ENCODE peak calls at places on chromosomes 11 and 22, in four cellular contexts. X is MCF 10A, A is HFF-Myc, R is tibial nerve. V is an unnamed sample.

GRCh38 chr11:126510621-126511370 is 155.3 kb downstream of the ST3GAL4 start:
- DNase-seq in X (no peak), A (no peak), R (no peak), V (no peak)

GRCh38 chr11:19774817-19775600 is 62.4 kb downstream of the NAV2 start:
- DNase-seq in X (no peak), A (no peak), R (no peak), V (no peak)

GRCh38 chr11:107928046-107928766 is at the start of gene RAB39A:
- DNase-seq in X (peak), A (peak), R (peak), V (peak)

GRCh38 chr11:16891170-16891569 is 123.0 kb downstream of the PLEKHA7 start:
- DNase-seq in X (no peak), A (no peak), R (no peak), V (no peak)

GRCh38 chr11:93510196-93510898 is 32.8 kb downstream of the SMCO4 start:
- DNase-seq in X (no peak), A (no peak), R (no peak), V (no peak)

GRCh38 chr11:112773256-112773655 is 188.0 kb upstream of the NCAM1 start:
- DNase-seq in X (no peak), A (no peak), R (no peak), V (no peak)

GRCh38 chr11:6658647-6659046 is 3.0 kb upstream of the DCHS1 start:
- DNase-seq in X (no peak), A (no peak), R (no peak), V (no peak)

GRCh38 chr11:23181022-23181807 is 320.9 kb upstream of the CCDC179 start:
- DNase-seq in X (no peak), A (no peak), R (no peak), V (no peak)

GRCh38 chr11:110921742-110922200 is 209.5 kb upstream of the ARHGAP20 start:
- DNase-seq in X (peak), A (no peak), R (no peak), V (peak)

GRCh38 chr22:37502342-37503182 is 16.4 kb upstream of the MFNG start:
- DNase-seq in X (peak), A (no peak), R (no peak), V (no peak)

GRCh38 chr11:118610773-118611432 is 3.5 kb downstream of the PHLDB1 start:
- DNase-seq in X (peak), A (no peak), R (peak), V (peak)

GRCh38 chr22:43587574-43587973 is 175.8 kb downstream of the MPPED1 start:
- DNase-seq in X (peak), A (no peak), R (no peak), V (peak)

GRCh38 chr11:117792241-117792640 is 4.8 kb downstream of the DSCAML1 start:
- DNase-seq in X (no peak), A (no peak), R (no peak), V (no peak)

GRCh38 chr22:39245130-39246039 is 603 bp upstream of the PDGFB start:
- DNase-seq in X (no peak), A (no peak), R (no peak), V (no peak)

GRCh38 chr11:6576471-6577373 is 26.7 kb downstream of the RRP8 start:
- DNase-seq in X (peak), A (peak), R (no peak), V (no peak)

GRCh38 chr11:120344302-120345004 is 8.2 kb downstream of the ARHGEF12 start:
- DNase-seq in X (peak), A (no peak), R (no peak), V (peak)

GRCh38 chr11:120645639-120646038 is 134.1 kb downstream of the GRIK4 start:
- DNase-seq in X (no peak), A (no peak), R (no peak), V (no peak)

GRCh38 chr11:110147965-110148709 is 54.9 kb downstream of the ZC3H12C start:
- DNase-seq in X (peak), A (no peak), R (no peak), V (peak)

GRCh38 chr11:10443152-10443551 is 11.9 kb upstream of the AMPD3 start:
- DNase-seq in X (no peak), A (no peak), R (no peak), V (peak)

GRCh38 chr11:128598096-128598495 is 10.7 kb upstream of the ETS1 start:
- DNase-seq in X (no peak), A (no peak), R (no peak), V (no peak)

GRCh38 chr22:46737976-46738641 is at the start of gene CERK:
- DNase-seq in X (peak), A (no peak), R (peak), V (no peak)

GRCh38 chr22:25095869-25096268 is 103.8 kb upstream of the CRYBB3 start:
- DNase-seq in X (no peak), A (no peak), R (no peak), V (no peak)

GRCh38 chr22:38766076-38766777 is 10.4 kb upstream of the SUN2 start:
- DNase-seq in X (peak), A (peak), R (peak), V (peak)

GRCh38 chr11:2270322-2271076 is at the start of gene ASCL2:
- DNase-seq in X (no peak), A (no peak), R (no peak), V (no peak)

GRCh38 chr11:134738581-134738980 is 326.5 kb upstream of the B3GAT1 start:
- DNase-seq in X (no peak), A (no peak), R (no peak), V (no peak)

GRCh38 chr22:43013355-43014061 is 1.4 kb downstream of the PACSIN2 start:
- DNase-seq in X (no peak), A (no peak), R (no peak), V (no peak)

GRCh38 chr11:132920391-132921095 is 611.8 kb downstream of the OPCML start:
- DNase-seq in X (no peak), A (no peak), R (no peak), V (no peak)

GRCh38 chr11:112830255-112830654 is 131.0 kb upstream of the NCAM1 start:
- DNase-seq in X (no peak), A (no peak), R (no peak), V (no peak)

GRCh38 chr11:86040919-86041318 is 28.0 kb downstream of the PICALM start:
- DNase-seq in X (no peak), A (no peak), R (no peak), V (no peak)

GRCh38 chr22:23243006-23243573 is 62.8 kb downstream of the BCR start:
- DNase-seq in X (no peak), A (no peak), R (no peak), V (no peak)

GRCh38 chr11:95790933-95791247 is 592 bp downstream of the CEP57 start:
- DNase-seq in X (peak), A (peak), R (peak), V (peak)

GRCh38 chr11:30914143-30914762 is 328.1 kb upstream of the MPPED2 start:
- DNase-seq in X (peak), A (no peak), R (peak), V (peak)

GRCh38 chr11:17494019-17494418 is 17.4 kb upstream of the ABCC8 start:
- DNase-seq in X (no peak), A (no peak), R (no peak), V (no peak)

GRCh38 chr11:69840371-69841169 is 21.4 kb upstream of the FGF3 start:
- DNase-seq in X (peak), A (no peak), R (no peak), V (peak)

GRCh38 chr11:118907051-118907748 is 18.5 kb downstream of the BCL9L start:
- DNase-seq in X (peak), A (no peak), R (peak), V (peak)

GRCh38 chr11:9535189-9535781 is 38.2 kb upstream of the WEE1 start:
- DNase-seq in X (peak), A (peak), R (peak), V (peak)

GRCh38 chr22:24578355-24579241 is 14.3 kb downstream of the LRRC75B start:
- DNase-seq in X (no peak), A (no peak), R (no peak), V (peak)

GRCh38 chr11:35232961-35233360 is 94.0 kb downstream of the CD44 start:
- DNase-seq in X (no peak), A (no peak), R (no peak), V (peak)
- TF ChIP-seq CTCF in X (no peak), A (no peak), R (no peak), V (no peak)

GRCh38 chr11:131889760-131890620 is 519.6 kb downstream of the NTM start:
- DNase-seq in X (no peak), A (no peak), R (no peak), V (no peak)
- TF ChIP-seq CTCF in X (no peak), A (no peak), R (no peak), V (no peak)

GRCh38 chr22:19868333-19868732 is 13.7 kb upstream of the GNB1L start:
- DNase-seq in X (no peak), A (no peak), R (no peak), V (no peak)
- TF ChIP-seq CTCF in X (no peak), A (no peak), R (no peak), V (peak)

DNA sequence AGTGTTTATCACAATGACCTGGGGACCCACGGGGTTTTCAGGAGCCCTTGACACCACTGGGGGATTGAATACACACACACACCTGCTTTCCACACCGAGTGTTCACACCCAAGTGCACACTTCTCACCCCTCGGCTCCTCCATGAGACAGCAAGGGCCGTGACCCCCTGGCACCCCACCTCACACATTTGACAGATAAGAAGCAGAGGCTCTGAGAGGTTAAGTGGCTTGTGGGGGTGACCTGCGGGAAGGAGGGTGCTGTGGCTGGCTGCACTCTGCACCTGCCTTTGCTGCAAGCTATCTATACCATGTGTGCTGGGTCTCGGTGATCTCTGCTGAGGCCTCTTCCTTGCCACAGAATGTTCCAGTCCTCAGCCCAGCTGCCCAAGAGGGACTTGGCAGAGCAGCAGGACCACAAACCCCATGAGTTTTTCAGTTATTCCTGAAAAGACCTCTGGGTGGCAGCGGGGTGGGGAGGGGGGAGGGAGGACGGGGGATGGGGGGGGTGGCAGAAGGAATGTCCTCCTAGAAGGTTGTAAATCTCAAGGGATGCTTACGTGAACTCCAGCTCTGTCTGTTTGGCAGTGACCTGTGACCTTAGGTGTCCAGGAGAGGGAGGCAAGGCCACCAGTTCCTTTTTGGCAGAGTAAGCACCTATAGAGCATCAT is 47.9 kb upstream of the RFPL3 start:
- DNase-seq in X (no peak), A (no peak), R (no peak), V (no peak)
- TF ChIP-seq CTCF in X (no peak), A (no peak), R (no peak), V (no peak)

DNA sequence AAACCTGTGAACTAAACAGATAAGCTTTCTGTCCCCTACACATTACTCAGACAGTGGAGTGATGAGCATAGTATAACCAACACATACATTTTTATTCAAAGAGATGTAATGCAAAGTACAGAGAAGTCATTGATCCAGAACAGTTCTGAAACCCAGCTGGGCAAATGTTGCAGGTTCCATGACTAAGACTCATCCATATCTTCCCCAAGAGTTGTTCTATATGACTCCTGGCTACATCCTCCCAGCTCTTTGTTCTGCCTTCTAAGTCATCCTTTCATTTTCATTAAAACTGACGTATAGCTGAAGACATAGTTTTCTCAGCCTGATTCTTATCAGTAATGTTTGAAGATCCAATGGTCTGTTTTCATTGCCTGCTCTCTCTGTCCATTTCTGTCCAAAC is 47.3 kb downstream of the PLAAT5 start:
- DNase-seq in X (no peak), A (no peak), R (no peak), V (no peak)
- TF ChIP-seq CTCF in X (no peak), A (no peak), R (no peak), V (no peak)

GRCh38 chr11:14520086-14520901 is at the start of gene PSMA1:
- DNase-seq in X (peak), A (peak), R (peak), V (peak)
- TF ChIP-seq CTCF in X (no peak), A (peak), R (peak), V (peak)

DNA sequence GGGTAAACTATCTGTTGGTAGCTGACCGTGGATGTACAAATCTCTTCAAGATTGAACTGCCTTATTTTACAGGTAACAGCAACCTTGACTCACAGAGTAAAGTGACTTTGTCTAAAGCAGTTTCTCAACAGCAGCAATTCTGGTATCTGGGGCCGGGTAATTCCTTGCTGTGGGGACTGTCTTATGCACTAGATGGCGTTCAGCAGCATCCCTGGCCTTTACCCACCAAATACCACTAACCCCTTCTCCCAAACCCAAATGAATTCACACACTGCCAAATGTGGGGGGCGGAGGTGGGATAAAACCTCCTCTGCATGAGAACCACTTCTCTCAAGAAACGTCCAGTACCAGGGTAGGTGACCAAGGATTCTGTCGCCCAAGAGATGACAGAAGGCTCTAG is 1.7 kb upstream of the INCENP start:
- DNase-seq in X (no peak), A (no peak), R (no peak), V (peak)
- TF ChIP-seq CTCF in X (no peak), A (no peak), R (no peak), V (no peak)

GRCh38 chr11:36090351-36091245 is 146.7 kb downstream of the LDLRAD3 start:
- DNase-seq in X (no peak), A (no peak), R (no peak), V (no peak)
- TF ChIP-seq CTCF in X (no peak), A (no peak), R (no peak), V (no peak)

GRCh38 chr11:58629857-58630256 is 7.4 kb downstream of the CNTF start:
- DNase-seq in X (peak), A (no peak), R (peak), V (peak)
- TF ChIP-seq CTCF in X (peak), A (peak), R (peak), V (peak)

GRCh38 chr22:29998627-29999026 is 81.6 kb upstream of the HORMAD2 start:
- DNase-seq in X (no peak), A (no peak), R (no peak), V (no peak)
- TF ChIP-seq CTCF in X (no peak), A (no peak), R (peak), V (no peak)